ENCODE peak calls at places on chromosome 10, in seven cellular contexts. Z is tibial artery; J is osteocyte; M is kidney glomerular epithelial cell; D is NCI-H1092 treated with DMSO at 0.1 percent for 48 hours; U is GM20000; C is stimulated activated CD4-positive, alpha-beta T cell treated with anti-CD3 and anti-CD28 coated beads, Interleukin-4, amount 100 ng/mL, for 48 hours. Q is an unnamed sample.

GRCh38 chr10:118278649-118279048 is 63.5 kb downstream of the FAM204A start:
- DNase-seq in Z (no peak), J (no peak), M (peak; percentile 39), D (no peak), U (no peak), C (no peak), Q (no peak)

GRCh38 chr10:688287-688620 is 1.2 kb downstream of the DIP2C start:
- DNase-seq in Z (peak; percentile 62), J (no peak), M (peak; percentile 1), D (no peak), U (no peak), C (no peak), Q (no peak)

GRCh38 chr10:3838723-3839437 is 53.9 kb upstream of the KLF6 start:
- DNase-seq in Z (no peak), J (no peak), M (no peak), D (no peak), U (no peak), C (no peak), Q (no peak)

GRCh38 chr10:43221419-43222293 is 45.2 kb downstream of the RASGEF1A start:
- DNase-seq in Z (peak; percentile 47), J (peak; percentile 80), M (no peak), D (no peak), U (no peak), C (no peak), Q (peak; percentile 8)

GRCh38 chr10:73865459-73866442 is 8.6 kb downstream of the CAMK2G start:
- DNase-seq in Z (no peak), J (no peak), M (no peak), D (no peak), U (peak; percentile 71), C (peak; percentile 42), Q (no peak)

GRCh38 chr10:44983066-44983894 is 4.7 kb upstream of the DEPP1 start:
- DNase-seq in Z (peak; percentile 67), J (no peak), M (no peak), D (no peak), U (no peak), C (no peak), Q (peak; percentile 10)

GRCh38 chr10:102384053-102384452 is 11.5 kb upstream of the NFKB2 start:
- DNase-seq in Z (no peak), J (no peak), M (no peak), D (no peak), U (no peak), C (no peak), Q (no peak)

GRCh38 chr10:122495406-122496340 is 34.3 kb downstream of the HTRA1 start:
- DNase-seq in Z (peak; percentile 88), J (no peak), M (no peak), D (no peak), U (no peak), C (no peak), Q (no peak)

GRCh38 chr10:7896297-7896696 is 78.0 kb downstream of the TAF3 start:
- DNase-seq in Z (no peak), J (no peak), M (no peak), D (no peak), U (no peak), C (no peak), Q (no peak)

GRCh38 chr10:132527338-132528063 is 10.1 kb upstream of the INPP5A start:
- DNase-seq in Z (peak; percentile 40), J (no peak), M (no peak), D (no peak), U (no peak), C (no peak), Q (peak; percentile 5)

GRCh38 chr10:120161116-120161515 is 268.6 kb downstream of the SEC23IP start:
- DNase-seq in Z (no peak), J (no peak), M (no peak), D (no peak), U (no peak), C (no peak), Q (no peak)

GRCh38 chr10:9262770-9263169 is 1208.3 kb downstream of the GATA3 start:
- DNase-seq in Z (no peak), J (no peak), M (peak; percentile 8), D (no peak), U (no peak), C (no peak), Q (no peak)

GRCh38 chr10:103153302-103153759 is 39.7 kb downstream of the NT5C2 start:
- DNase-seq in Z (no peak), J (no peak), M (peak; percentile 39), D (peak; percentile 10), U (no peak), C (no peak), Q (peak; percentile 25)

GRCh38 chr10:66209025-66209424 is 716.8 kb upstream of the LRRTM3 start:
- DNase-seq in Z (no peak), J (no peak), M (no peak), D (no peak), U (no peak), C (no peak), Q (no peak)

GRCh38 chr10:45558406-45558805 is 114.2 kb downstream of the ZFAND4 start:
- DNase-seq in Z (no peak), J (no peak), M (no peak), D (no peak), U (no peak), C (no peak), Q (no peak)